ENCODE peak calls at places on chromosomes 13 and 19, in six cellular contexts. L is foreskin fibroblast, X is astrocyte of the spinal cord, R is nephron progenitor cell, K is choroid plexus epithelial cell, Q is ovary. D is an unnamed sample.

GRCh38 chr13:29935309-29935981 is 85.0 kb upstream of the UBL3 start:
- DNase-seq in X (no peak), R (no peak), L (no peak), Q (no peak), K (no peak), D (peak; percentile 72)

GRCh38 chr13:77326905-77327604 is at the start of gene MYCBP2:
- DNase-seq in L (peak; percentile 98), X (peak; percentile 99), R (peak; percentile 97), Q (peak; percentile 97), K (peak; percentile 99), D (peak; percentile 95)

GRCh38 chr19:31432411-31432810 is 83.2 kb upstream of the TSHZ3 start:
- DNase-seq in X (no peak), R (no peak), K (no peak), L (no peak), Q (no peak), D (no peak)

GRCh38 chr13:113650731-113651148 is 7.3 kb downstream of the ATP4B start:
- DNase-seq in K (no peak), X (no peak), R (no peak), Q (no peak), L (no peak), D (no peak)

GRCh38 chr13:111875922-111876321 is 191.0 kb upstream of the SOX1 start:
- DNase-seq in R (no peak), Q (no peak), L (no peak), X (no peak), K (no peak), D (no peak)

GRCh38 chr19:47315125-47315821 is 5.6 kb downstream of the C5AR1 start:
- DNase-seq in R (no peak), Q (no peak), K (peak; percentile 99), X (peak; percentile 91), L (peak; percentile 96), D (no peak)

GRCh38 chr19:30449673-30450072 is 77.5 kb downstream of the ZNF536 start:
- DNase-seq in Q (no peak), R (no peak), K (peak; percentile 1), L (no peak), X (no peak), D (no peak)

GRCh38 chr13:101811440-101811839 is 359.0 kb downstream of the ITGBL1 start:
- DNase-seq in X (no peak), K (no peak), Q (no peak), L (no peak), R (no peak), D (no peak)

GRCh38 chr13:60426075-60426474 is 29.1 kb downstream of the TDRD3 start:
- DNase-seq in K (no peak), R (no peak), L (no peak), Q (no peak), X (no peak), D (no peak)

GRCh38 chr13:35765941-35766340 is 289.5 kb upstream of the MAB21L1 start:
- DNase-seq in L (no peak), R (no peak), X (no peak), Q (no peak), K (no peak), D (no peak)

GRCh38 chr19:21335721-21336120 is 6.5 kb upstream of the ZNF708 start:
- DNase-seq in L (no peak), R (no peak), K (no peak), Q (no peak), X (no peak), D (no peak)

GRCh38 chr13:109381546-109382180 is 404.7 kb downstream of the IRS2 start:
- DNase-seq in X (peak; percentile 85), R (no peak), L (peak; percentile 80), Q (no peak), K (peak; percentile 87), D (no peak)

GRCh38 chr19:9156304-9156703 is 16.1 kb downstream of the ZNF317 start:
- DNase-seq in R (no peak), X (no peak), K (no peak), L (no peak), Q (no peak), D (no peak)

GRCh38 chr19:45901912-45902650 is at the start of gene MYPOP:
- DNase-seq in K (no peak), Q (no peak), R (no peak), L (no peak), X (no peak), D (peak; percentile 58)

GRCh38 chr19:54153731-54154326 is 5.7 kb downstream of the LENG1 start:
- DNase-seq in K (no peak), R (no peak), Q (no peak), X (no peak), L (no peak), D (no peak)

GRCh38 chr13:113926951-113927660 is 46.8 kb downstream of the C13orf46 start:
- DNase-seq in Q (peak; percentile 38), R (no peak), X (no peak), L (no peak), K (no peak), D (no peak)

GRCh38 chr13:64428196-64428595 is 2801.9 kb downstream of the PCDH9 start:
- DNase-seq in L (peak; percentile 75), R (no peak), X (peak; percentile 21), Q (no peak), K (no peak), D (no peak)

GRCh38 chr13:44837250-44837649 is 152.0 kb downstream of the NUFIP1 start:
- DNase-seq in L (peak; percentile 38), K (peak; percentile 60), Q (no peak), X (no peak), R (no peak), D (no peak)

GRCh38 chr13:36275190-36276002 is 22.2 kb downstream of the CCDC169 start:
- DNase-seq in K (peak; percentile 90), X (peak; percentile 82), Q (no peak), L (peak; percentile 30), R (peak; percentile 8), D (no peak)

GRCh38 chr13:28467886-28468519 is 26.9 kb downstream of the FLT1 start:
- DNase-seq in L (no peak), X (no peak), Q (no peak), K (no peak), R (no peak), D (peak; percentile 45)

GRCh38 chr13:33379597-33379996 is 94.0 kb upstream of the STARD13 start:
- DNase-seq in Q (no peak), K (no peak), X (no peak), R (no peak), L (no peak), D (no peak)

GRCh38 chr13:50365683-50366391 is 350.6 kb downstream of the KCNRG start:
- DNase-seq in R (no peak), K (peak; percentile 23), L (no peak), Q (no peak), X (no peak), D (no peak)

GRCh38 chr19:2888739-2889224 is 11.9 kb upstream of the ZNF57 start:
- DNase-seq in R (no peak), K (no peak), L (no peak), Q (peak; percentile 65), X (no peak), D (no peak)

GRCh38 chr19:16160943-16161560 is 12.3 kb downstream of the CIB3 start:
- DNase-seq in K (peak; percentile 64), Q (no peak), L (peak; percentile 67), R (no peak), X (peak; percentile 85), D (no peak)

GRCh38 chr19:19232231-19232630 is 20.5 kb downstream of the NCAN start:
- DNase-seq in K (no peak), L (no peak), R (no peak), Q (no peak), X (no peak), D (no peak)

DNA sequence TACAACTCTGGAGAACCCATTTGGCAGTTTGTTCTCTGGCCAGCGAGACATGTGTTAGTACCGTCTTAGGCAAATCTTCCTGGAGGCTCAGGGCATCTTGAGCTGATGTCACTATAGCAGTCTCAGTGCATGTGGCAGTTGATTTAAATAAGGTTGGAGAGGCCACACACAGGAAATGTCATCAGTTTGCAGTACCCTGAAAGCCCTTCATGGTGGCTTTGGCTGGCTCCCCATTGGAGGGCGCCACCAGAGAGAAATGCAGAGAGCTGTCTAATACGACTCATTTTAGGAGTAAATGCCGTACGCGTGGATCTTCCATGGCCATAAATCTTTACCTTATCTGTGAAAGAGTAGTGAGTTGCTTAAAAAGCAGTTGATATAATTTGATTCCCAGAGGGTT is 163.1 kb downstream of the STK24 start:
- DNase-seq in R (no peak), L (no peak), K (no peak), Q (no peak), X (no peak), D (no peak)
- TF ChIP-seq CTCF in R (no peak), L (no peak), K (no peak), Q (no peak), X (no peak), D (no peak)

GRCh38 chr19:4506449-4507149 is 11.7 kb downstream of the PLIN4 start:
- DNase-seq in R (no peak), Q (no peak), K (peak; percentile 69), L (peak; percentile 56), X (peak; percentile 70), D (no peak)
- TF ChIP-seq CTCF in R (no peak), Q (no peak), K (no peak), L (no peak), X (no peak), D (no peak)

DNA sequence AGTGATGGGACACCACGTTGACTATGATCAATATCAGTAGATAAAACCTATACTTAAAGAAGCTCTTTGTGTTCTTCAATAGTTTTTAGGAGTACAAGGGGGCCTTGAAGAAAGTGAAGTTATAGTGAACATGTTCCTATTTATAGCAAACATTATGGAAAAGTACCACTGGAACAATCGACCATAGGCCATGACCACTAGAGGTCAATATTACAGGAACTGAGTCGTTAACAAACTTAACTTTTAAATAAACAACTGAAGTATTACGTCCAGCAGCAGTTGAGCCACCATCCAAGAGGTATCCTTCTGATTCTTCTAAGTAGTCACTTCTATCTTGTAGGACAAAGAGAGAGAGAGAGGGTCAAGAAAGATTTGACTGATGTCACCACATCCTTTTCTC is 391.0 kb upstream of the SLITRK5 start:
- DNase-seq in Q (no peak), X (no peak), K (peak; percentile 25), R (no peak), L (no peak), D (no peak)
- TF ChIP-seq CTCF in Q (no peak), X (peak; percentile 22), K (no peak), R (no peak), L (no peak), D (no peak)

GRCh38 chr13:39815345-39816111 is 160.1 kb downstream of the COG6 start:
- DNase-seq in L (no peak), R (no peak), K (peak; percentile 88), Q (peak; percentile 54), X (peak; percentile 27), D (no peak)

GRCh38 chr13:39811051-39811450 is 155.6 kb downstream of the COG6 start:
- DNase-seq in L (no peak), Q (no peak), X (no peak), R (no peak), K (no peak), D (no peak)

GRCh38 chr13:39810091-39810877 is 154.8 kb downstream of the COG6 start:
- DNase-seq in Q (no peak), R (no peak), L (no peak), X (no peak), K (no peak), D (no peak)

GRCh38 chr13:39809466-39809865 is 154.0 kb downstream of the COG6 start:
- DNase-seq in L (no peak), R (no peak), K (no peak), Q (no peak), X (no peak), D (no peak)

DNA sequence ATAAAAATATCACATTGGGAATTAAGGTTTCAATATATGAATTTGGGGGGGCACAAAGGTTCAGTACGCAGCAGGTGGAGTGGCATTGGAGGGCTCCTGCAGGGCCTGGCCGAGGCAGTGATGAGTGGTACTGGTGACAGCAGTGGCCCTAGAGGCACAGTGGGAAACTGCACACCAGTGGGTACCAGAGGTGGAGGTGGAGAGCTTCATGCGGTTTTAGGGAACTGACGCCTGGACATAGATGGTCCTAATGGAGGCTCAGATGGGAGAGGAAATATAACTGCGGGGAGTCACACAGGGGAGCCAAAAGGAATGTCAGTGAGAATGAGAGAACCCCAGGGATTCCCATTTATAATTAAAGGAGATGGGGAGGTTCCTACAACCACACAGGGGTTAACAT is 156.2 kb downstream of the COG6 start:
- DNase-seq in L (no peak), K (no peak), Q (no peak), R (no peak), X (no peak), D (no peak)
- TF ChIP-seq CTCF in L (no peak), K (no peak), Q (no peak), R (no peak), X (no peak), D (no peak)

D was measured in GM20000.